ENCODE peak calls at places on chromosomes 1 and 21, in eight cellular contexts. One of them, this sample, is unnamed.

GRCh38 chr1:235500971-235501540 is 3.2 kb downstream of the B3GALNT2 start:
- DNase-seq in CD8-positive, alpha-beta T cell: no peak
- DNase-seq in mesothelial cell of epicardium: no peak
- DNase-seq in psoas muscle: no peak
- DNase-seq in left lung: no peak
- DNase-seq in prostate gland: no peak
- DNase-seq in lower leg skin: no peak
- DNase-seq in progenitor cell of endocrine pancreas: no peak
- DNase-seq in this sample: no peak

GRCh38 chr21:34835526-34835925 is 166.7 kb downstream of the CLIC6 start:
- DNase-seq in progenitor cell of endocrine pancreas: no peak
- DNase-seq in CD8-positive, alpha-beta T cell: no peak
- DNase-seq in prostate gland: no peak
- DNase-seq in lower leg skin: peak
- DNase-seq in left lung: no peak
- DNase-seq in psoas muscle: no peak
- DNase-seq in mesothelial cell of epicardium: no peak
- DNase-seq in this sample: no peak

GRCh38 chr1:208060495-208060894 is 149.6 kb upstream of the CD34 start:
- DNase-seq in progenitor cell of endocrine pancreas: no peak
- DNase-seq in prostate gland: no peak
- DNase-seq in lower leg skin: no peak
- DNase-seq in mesothelial cell of epicardium: no peak
- DNase-seq in psoas muscle: no peak
- DNase-seq in CD8-positive, alpha-beta T cell: no peak
- DNase-seq in left lung: no peak
- DNase-seq in this sample: no peak

GRCh38 chr1:183403386-183403957 is 14.7 kb downstream of the NMNAT2 start:
- DNase-seq in progenitor cell of endocrine pancreas: no peak
- DNase-seq in lower leg skin: no peak
- DNase-seq in mesothelial cell of epicardium: no peak
- DNase-seq in prostate gland: no peak
- DNase-seq in left lung: no peak
- DNase-seq in psoas muscle: no peak
- DNase-seq in CD8-positive, alpha-beta T cell: no peak
- DNase-seq in this sample: no peak

GRCh38 chr1:218347713-218348627 is 2.8 kb downstream of the TGFB2 start:
- DNase-seq in mesothelial cell of epicardium: no peak
- DNase-seq in lower leg skin: no peak
- DNase-seq in progenitor cell of endocrine pancreas: no peak
- DNase-seq in prostate gland: no peak
- DNase-seq in CD8-positive, alpha-beta T cell: no peak
- DNase-seq in left lung: no peak
- DNase-seq in psoas muscle: no peak
- DNase-seq in this sample: no peak

GRCh38 chr1:10668241-10668761 is 128.1 kb downstream of the CASZ1 start:
- DNase-seq in psoas muscle: no peak
- DNase-seq in lower leg skin: no peak
- DNase-seq in CD8-positive, alpha-beta T cell: no peak
- DNase-seq in progenitor cell of endocrine pancreas: no peak
- DNase-seq in prostate gland: no peak
- DNase-seq in mesothelial cell of epicardium: no peak
- DNase-seq in left lung: no peak
- DNase-seq in this sample: no peak

GRCh38 chr1:50279622-50280320 is 143.5 kb downstream of the DMRTA2 start:
- DNase-seq in lower leg skin: peak
- DNase-seq in prostate gland: no peak
- DNase-seq in CD8-positive, alpha-beta T cell: no peak
- DNase-seq in mesothelial cell of epicardium: peak
- DNase-seq in progenitor cell of endocrine pancreas: peak
- DNase-seq in psoas muscle: no peak
- DNase-seq in left lung: no peak
- DNase-seq in this sample: no peak

GRCh38 chr1:61080408-61081134 is 1.8 kb upstream of the NFIA start:
- DNase-seq in CD8-positive, alpha-beta T cell: no peak
- DNase-seq in lower leg skin: no peak
- DNase-seq in psoas muscle: no peak
- DNase-seq in prostate gland: no peak
- DNase-seq in left lung: no peak
- DNase-seq in mesothelial cell of epicardium: no peak
- DNase-seq in progenitor cell of endocrine pancreas: no peak
- DNase-seq in this sample: no peak

GRCh38 chr1:64929221-64929620 is 37.1 kb downstream of the JAK1 start:
- DNase-seq in prostate gland: no peak
- DNase-seq in left lung: no peak
- DNase-seq in CD8-positive, alpha-beta T cell: no peak
- DNase-seq in psoas muscle: no peak
- DNase-seq in lower leg skin: no peak
- DNase-seq in mesothelial cell of epicardium: no peak
- DNase-seq in progenitor cell of endocrine pancreas: no peak
- DNase-seq in this sample: no peak

GRCh38 chr21:39730418-39731107 is 14.4 kb upstream of the IGSF5 start:
- DNase-seq in left lung: no peak
- DNase-seq in mesothelial cell of epicardium: no peak
- DNase-seq in psoas muscle: no peak
- DNase-seq in CD8-positive, alpha-beta T cell: no peak
- DNase-seq in lower leg skin: peak
- DNase-seq in progenitor cell of endocrine pancreas: no peak
- DNase-seq in prostate gland: no peak
- DNase-seq in this sample: no peak

GRCh38 chr1:76587213-76587612 is 280.1 kb upstream of the ST6GALNAC5 start:
- DNase-seq in lower leg skin: no peak
- DNase-seq in left lung: no peak
- DNase-seq in prostate gland: no peak
- DNase-seq in CD8-positive, alpha-beta T cell: no peak
- DNase-seq in mesothelial cell of epicardium: no peak
- DNase-seq in progenitor cell of endocrine pancreas: no peak
- DNase-seq in psoas muscle: no peak
- DNase-seq in this sample: no peak

GRCh38 chr1:104467590-104467989 is 717.9 kb downstream of the AMY1C start:
- DNase-seq in prostate gland: no peak
- DNase-seq in lower leg skin: no peak
- DNase-seq in CD8-positive, alpha-beta T cell: no peak
- DNase-seq in psoas muscle: no peak
- DNase-seq in left lung: no peak
- DNase-seq in progenitor cell of endocrine pancreas: no peak
- DNase-seq in mesothelial cell of epicardium: no peak
- DNase-seq in this sample: no peak

GRCh38 chr1:198880818-198881597 is 242.2 kb downstream of the PTPRC start:
- DNase-seq in progenitor cell of endocrine pancreas: no peak
- DNase-seq in mesothelial cell of epicardium: no peak
- DNase-seq in psoas muscle: no peak
- DNase-seq in prostate gland: no peak
- DNase-seq in CD8-positive, alpha-beta T cell: no peak
- DNase-seq in left lung: no peak
- DNase-seq in lower leg skin: no peak
- DNase-seq in this sample: no peak

GRCh38 chr1:177969825-177970371 is at the start of gene SEC16B:
- DNase-seq in progenitor cell of endocrine pancreas: no peak
- DNase-seq in left lung: no peak
- DNase-seq in mesothelial cell of epicardium: no peak
- DNase-seq in lower leg skin: no peak
- DNase-seq in psoas muscle: no peak
- DNase-seq in prostate gland: no peak
- DNase-seq in CD8-positive, alpha-beta T cell: no peak
- DNase-seq in this sample: no peak

GRCh38 chr1:66351913-66352312 is 182.0 kb upstream of the SGIP1 start:
- DNase-seq in psoas muscle: no peak
- DNase-seq in prostate gland: no peak
- DNase-seq in progenitor cell of endocrine pancreas: no peak
- DNase-seq in CD8-positive, alpha-beta T cell: no peak
- DNase-seq in lower leg skin: no peak
- DNase-seq in left lung: no peak
- DNase-seq in mesothelial cell of epicardium: no peak
- DNase-seq in this sample: no peak

GRCh38 chr1:99766378-99766800 is at the start of gene FRRS1:
- DNase-seq in mesothelial cell of epicardium: peak
- DNase-seq in left lung: no peak
- DNase-seq in psoas muscle: peak
- DNase-seq in progenitor cell of endocrine pancreas: peak
- DNase-seq in lower leg skin: peak
- DNase-seq in CD8-positive, alpha-beta T cell: peak
- DNase-seq in prostate gland: peak
- DNase-seq in this sample: no peak

GRCh38 chr1:99728494-99729235 is 37.8 kb downstream of the FRRS1 start:
- DNase-seq in progenitor cell of endocrine pancreas: no peak
- DNase-seq in prostate gland: no peak
- DNase-seq in psoas muscle: no peak
- DNase-seq in CD8-positive, alpha-beta T cell: no peak
- DNase-seq in mesothelial cell of epicardium: no peak
- DNase-seq in lower leg skin: no peak
- DNase-seq in left lung: no peak
- DNase-seq in this sample: no peak

GRCh38 chr1:8723010-8723409 is 94.4 kb downstream of the RERE start:
- DNase-seq in CD8-positive, alpha-beta T cell: no peak
- DNase-seq in mesothelial cell of epicardium: no peak
- DNase-seq in progenitor cell of endocrine pancreas: no peak
- DNase-seq in psoas muscle: no peak
- DNase-seq in left lung: no peak
- DNase-seq in lower leg skin: no peak
- DNase-seq in prostate gland: no peak
- DNase-seq in this sample: no peak

GRCh38 chr1:223225481-223225880 is 82.4 kb upstream of the TLR5 start:
- DNase-seq in lower leg skin: peak
- DNase-seq in CD8-positive, alpha-beta T cell: no peak
- DNase-seq in left lung: no peak
- DNase-seq in progenitor cell of endocrine pancreas: no peak
- DNase-seq in prostate gland: no peak
- DNase-seq in mesothelial cell of epicardium: no peak
- DNase-seq in psoas muscle: no peak
- DNase-seq in this sample: peak

DNA sequence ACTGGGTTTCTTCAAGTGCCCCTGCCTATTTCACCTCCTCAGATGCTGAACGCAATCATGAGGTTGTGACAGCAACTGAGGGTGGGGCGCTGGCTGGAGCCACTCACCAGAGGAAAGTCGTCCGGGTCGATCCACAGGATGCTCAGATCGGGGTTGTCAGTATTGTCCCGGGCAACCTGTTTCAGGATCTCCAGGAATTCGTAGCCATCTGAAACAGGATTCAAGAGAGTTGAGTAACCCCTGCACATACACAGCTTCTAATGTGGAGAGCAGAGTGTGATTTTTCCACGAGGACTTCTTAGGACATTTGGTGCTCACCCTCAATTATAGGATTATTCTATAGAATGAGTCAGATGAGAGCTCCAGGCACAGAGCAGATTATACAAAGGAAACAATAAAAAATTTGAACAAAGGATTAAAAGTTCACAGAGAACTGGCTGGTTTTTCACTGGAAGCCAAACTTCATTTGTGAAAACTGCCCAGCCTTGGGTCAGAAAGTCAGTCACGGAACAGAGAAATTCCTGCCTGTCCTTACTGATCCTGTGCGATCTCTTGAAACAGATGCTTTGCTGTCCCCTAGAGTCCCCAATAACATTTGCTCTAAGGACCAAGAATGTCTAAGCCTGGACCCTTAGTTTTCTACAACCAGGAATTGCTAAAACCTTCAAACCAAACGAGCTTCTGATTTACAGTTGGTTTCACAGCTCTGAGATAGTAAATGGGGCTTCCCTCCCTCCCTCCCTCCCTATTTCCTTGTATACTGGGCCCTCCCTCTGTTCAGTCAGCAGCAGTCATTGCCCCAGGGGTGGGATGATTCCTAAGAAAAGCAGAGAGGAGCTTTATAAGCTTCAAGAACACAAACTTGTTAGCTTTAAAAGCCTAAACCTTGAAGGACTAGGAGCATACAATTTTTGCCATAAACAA is 63.2 kb downstream of the CASQ2 start:
- DNase-seq in psoas muscle: no peak
- DNase-seq in CD8-positive, alpha-beta T cell: no peak
- DNase-seq in lower leg skin: no peak
- DNase-seq in mesothelial cell of epicardium: no peak
- DNase-seq in progenitor cell of endocrine pancreas: no peak
- DNase-seq in prostate gland: no peak
- DNase-seq in left lung: no peak
- DNase-seq in this sample: no peak
- TF ChIP-seq CTCF in psoas muscle: no peak
- TF ChIP-seq CTCF in CD8-positive, alpha-beta T cell: no peak
- TF ChIP-seq CTCF in lower leg skin: no peak
- TF ChIP-seq CTCF in mesothelial cell of epicardium: no peak
- TF ChIP-seq CTCF in progenitor cell of endocrine pancreas: no peak
- TF ChIP-seq CTCF in prostate gland: no peak
- TF ChIP-seq CTCF in left lung: no peak
- TF ChIP-seq CTCF in this sample: peak

DNA sequence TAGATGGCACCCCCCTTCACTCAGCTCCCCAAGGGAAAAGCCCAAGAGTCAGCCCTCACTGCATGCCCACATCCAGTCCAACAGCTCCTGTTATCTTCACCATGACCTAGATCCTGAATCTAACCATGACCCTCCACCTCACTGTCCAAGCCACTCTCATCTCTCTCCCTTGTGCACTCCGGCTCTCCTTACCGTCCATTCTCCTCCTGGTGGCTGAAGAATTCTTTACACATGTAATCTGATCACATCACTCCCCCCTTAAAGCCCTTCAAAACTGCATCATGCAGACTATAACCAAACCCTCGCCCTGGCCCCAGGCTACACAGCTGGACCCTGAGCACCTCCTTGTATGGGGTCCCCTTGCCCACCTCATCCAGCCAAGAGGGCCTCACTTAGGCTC is 14.0 kb upstream of the PAQR7 start:
- DNase-seq in psoas muscle: peak
- DNase-seq in left lung: no peak
- DNase-seq in CD8-positive, alpha-beta T cell: no peak
- DNase-seq in prostate gland: no peak
- DNase-seq in mesothelial cell of epicardium: no peak
- DNase-seq in progenitor cell of endocrine pancreas: no peak
- DNase-seq in lower leg skin: no peak
- DNase-seq in this sample: no peak
- TF ChIP-seq CTCF in psoas muscle: no peak
- TF ChIP-seq CTCF in left lung: no peak
- TF ChIP-seq CTCF in CD8-positive, alpha-beta T cell: no peak
- TF ChIP-seq CTCF in prostate gland: peak
- TF ChIP-seq CTCF in mesothelial cell of epicardium: no peak
- TF ChIP-seq CTCF in progenitor cell of endocrine pancreas: peak
- TF ChIP-seq CTCF in lower leg skin: no peak
- TF ChIP-seq CTCF in this sample: peak

GRCh38 chr1:180631766-180632325 is at the start of gene XPR1:
- DNase-seq in mesothelial cell of epicardium: peak
- DNase-seq in progenitor cell of endocrine pancreas: peak
- DNase-seq in left lung: peak
- DNase-seq in psoas muscle: peak
- DNase-seq in prostate gland: peak
- DNase-seq in CD8-positive, alpha-beta T cell: peak
- DNase-seq in lower leg skin: peak
- DNase-seq in this sample: peak
- TF ChIP-seq CTCF in mesothelial cell of epicardium: no peak
- TF ChIP-seq CTCF in progenitor cell of endocrine pancreas: no peak
- TF ChIP-seq CTCF in left lung: peak
- TF ChIP-seq CTCF in psoas muscle: peak
- TF ChIP-seq CTCF in prostate gland: peak
- TF ChIP-seq CTCF in CD8-positive, alpha-beta T cell: no peak
- TF ChIP-seq CTCF in lower leg skin: no peak
- TF ChIP-seq CTCF in this sample: peak

DNA sequence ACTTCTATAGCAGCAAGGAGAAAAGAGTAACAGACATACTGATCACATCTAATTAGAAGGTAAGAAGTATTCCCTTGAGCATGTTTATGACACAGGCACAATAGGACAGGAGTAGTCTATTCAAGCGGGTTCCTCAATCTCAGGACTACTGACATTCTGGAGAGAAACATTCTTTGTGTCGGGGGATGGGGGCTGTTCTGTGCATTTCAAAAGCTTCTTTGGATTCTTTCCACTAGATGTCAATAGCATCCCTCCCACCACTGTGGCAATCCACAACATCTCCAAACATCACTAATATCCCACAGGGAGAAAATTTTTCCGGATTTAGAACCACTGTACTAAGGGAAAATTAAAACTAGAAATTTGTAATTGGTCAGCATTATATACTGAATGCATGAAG is 56.9 kb downstream of the ADAMTS5 start:
- DNase-seq in progenitor cell of endocrine pancreas: no peak
- DNase-seq in prostate gland: no peak
- DNase-seq in CD8-positive, alpha-beta T cell: no peak
- DNase-seq in left lung: no peak
- DNase-seq in psoas muscle: no peak
- DNase-seq in mesothelial cell of epicardium: no peak
- DNase-seq in lower leg skin: no peak
- DNase-seq in this sample: no peak
- TF ChIP-seq CTCF in progenitor cell of endocrine pancreas: peak
- TF ChIP-seq CTCF in prostate gland: no peak
- TF ChIP-seq CTCF in CD8-positive, alpha-beta T cell: no peak
- TF ChIP-seq CTCF in left lung: no peak
- TF ChIP-seq CTCF in psoas muscle: no peak
- TF ChIP-seq CTCF in mesothelial cell of epicardium: no peak
- TF ChIP-seq CTCF in lower leg skin: no peak
- TF ChIP-seq CTCF in this sample: peak